ENCODE peak calls at places on chromosomes 16 and 17, in four cellular contexts. Z is breast epithelium, W is choroid plexus epithelial cell, Q is HFF-Myc. V is an unnamed sample.

GRCh38 chr17:1367351-1367745 is 32.7 kb downstream of the YWHAE start:
- DNase-seq in Z (no peak), W (no peak), Q (no peak), V (no peak)

GRCh38 chr17:7436556-7437368 is 1.5 kb downstream of the TMEM102 start:
- DNase-seq in Z (peak; percentile 82), W (peak; percentile 72), Q (peak; percentile 26), V (peak; percentile 74)

GRCh38 chr17:82338858-82339633 is 5.5 kb upstream of the SECTM1 start:
- DNase-seq in Z (no peak), W (peak; percentile 73), Q (peak; percentile 71), V (no peak)

GRCh38 chr16:47687694-47688093 is 226.6 kb downstream of the PHKB start:
- DNase-seq in Z (no peak), W (peak; percentile 21), Q (no peak), V (no peak)

GRCh38 chr16:17277981-17278381 is 192.8 kb downstream of the XYLT1 start:
- DNase-seq in Z (peak; percentile 58), W (peak; percentile 7), Q (no peak), V (peak; percentile 25)

GRCh38 chr16:48542020-48542473 is 67.9 kb downstream of the N4BP1 start:
- DNase-seq in Z (no peak), W (peak; percentile 70), Q (no peak), V (no peak)

GRCh38 chr17:48542956-48543853 is 1.7 kb downstream of the HOXB2 start:
- DNase-seq in Z (peak; percentile 63), W (peak; percentile 19), Q (no peak), V (peak; percentile 63)

GRCh38 chr17:382644-383533 is 30.3 kb upstream of the RPH3AL start:
- DNase-seq in Z (no peak), W (peak; percentile 83), Q (no peak), V (no peak)

GRCh38 chr16:14539156-14539555 is 90.9 kb downstream of the PARN start:
- DNase-seq in Z (no peak), W (no peak), Q (no peak), V (no peak)

GRCh38 chr16:14146445-14146844 is 75.3 kb downstream of the MRTFB start:
- DNase-seq in Z (no peak), W (peak; percentile 26), Q (no peak), V (no peak)

GRCh38 chr17:17351901-17352781 is 49.0 kb downstream of the NT5M start:
- DNase-seq in Z (peak; percentile 76), W (peak; percentile 33), Q (no peak), V (no peak)

GRCh38 chr16:84329849-84330684 is 35.4 kb downstream of the WFDC1 start:
- DNase-seq in Z (no peak), W (no peak), Q (no peak), V (no peak)

GRCh38 chr17:29621751-29622194 is 939 bp downstream of the CORO6 start:
- DNase-seq in Z (no peak), W (no peak), Q (no peak), V (no peak)

GRCh38 chr16:51062039-51062438 is 89.0 kb downstream of the SALL1 start:
- DNase-seq in Z (no peak), W (no peak), Q (no peak), V (no peak)

GRCh38 chr17:71003736-71004135 is 834.4 kb downstream of the KCNJ2 start:
- DNase-seq in Z (no peak), W (no peak), Q (no peak), V (no peak)

GRCh38 chr17:51270675-51271074 is 10.3 kb downstream of the UTP18 start:
- DNase-seq in Z (no peak), W (no peak), Q (no peak), V (no peak)

GRCh38 chr17:46121841-46122485 is 71.3 kb downstream of the KANSL1 start:
- DNase-seq in Z (no peak), W (no peak), Q (no peak), V (no peak)

GRCh38 chr17:72560303-72561247 is 439.8 kb downstream of the SOX9 start:
- DNase-seq in Z (no peak), W (peak; percentile 71), Q (no peak), V (peak; percentile 20)

GRCh38 chr17:81229666-81229920 is 6.8 kb upstream of the CEP131 start:
- DNase-seq in Z (no peak), W (no peak), Q (no peak), V (no peak)

GRCh38 chr16:85436636-85437160 is 176.4 kb upstream of the GSE1 start:
- DNase-seq in Z (no peak), W (no peak), Q (no peak), V (no peak)

GRCh38 chr16:15507299-15507958 is 73.0 kb downstream of the BMERB1 start:
- DNase-seq in Z (no peak), W (peak; percentile 73), Q (no peak), V (no peak)

GRCh38 chr16:9843424-9844013 is 338.7 kb downstream of the GRIN2A start:
- DNase-seq in Z (no peak), W (no peak), Q (no peak), V (no peak)

GRCh38 chr16:84107921-84108320 is 8.8 kb downstream of the MBTPS1 start:
- DNase-seq in Z (no peak), W (no peak), Q (no peak), V (no peak)

GRCh38 chr17:17874478-17874877 is 37.7 kb upstream of the SREBF1 start:
- DNase-seq in Z (no peak), W (peak; percentile 28), Q (peak; percentile 71), V (no peak)

GRCh38 chr17:76538941-76539340 is 903 bp upstream of the PRCD start:
- DNase-seq in Z (no peak), W (no peak), Q (no peak), V (no peak)

GRCh38 chr16:53219795-53220194 is 165.0 kb downstream of the CHD9 start:
- DNase-seq in Z (no peak), W (peak; percentile 49), Q (no peak), V (no peak)

GRCh38 chr17:79777166-79777843 is 643 bp upstream of the CBX2 start:
- DNase-seq in Z (no peak), W (peak; percentile 33), Q (no peak), V (no peak)
- TF ChIP-seq CTCF in Z (no peak), W (peak; percentile 18), Q (peak; percentile 26), V (no peak)

GRCh38 chr16:57435838-57436237 is 11.3 kb downstream of the CIAPIN1 start:
- DNase-seq in Z (no peak), W (no peak), Q (no peak), V (no peak)
- TF ChIP-seq CTCF in Z (no peak), W (no peak), Q (no peak), V (no peak)

GRCh38 chr16:1770328-1771071 is 843 bp downstream of the NME3 start:
- DNase-seq in Z (peak; percentile 67), W (no peak), Q (no peak), V (peak; percentile 60)
- TF ChIP-seq CTCF in Z (no peak), W (no peak), Q (no peak), V (no peak)

GRCh38 chr16:73885319-73885718 is 411.3 kb upstream of the PSMD7 start:
- DNase-seq in Z (no peak), W (no peak), Q (no peak), V (no peak)

GRCh38 chr16:73887895-73888294 is 408.7 kb upstream of the PSMD7 start:
- DNase-seq in Z (no peak), W (no peak), Q (no peak), V (no peak)

GRCh38 chr16:73890524-73891500 is 405.8 kb upstream of the PSMD7 start:
- DNase-seq in Z (no peak), W (peak; percentile 3), Q (no peak), V (no peak)

GRCh38 chr16:73888840-73889577 is 407.6 kb upstream of the PSMD7 start:
- DNase-seq in Z (no peak), W (no peak), Q (no peak), V (no peak)

GRCh38 chr16:73886378-73886777 is 410.2 kb upstream of the PSMD7 start:
- DNase-seq in Z (no peak), W (no peak), Q (no peak), V (no peak)
- TF ChIP-seq CTCF in Z (no peak), W (no peak), Q (no peak), V (no peak)

GRCh38 chr16:11914759-11915643 is 755 bp downstream of the GSPT1 start:
- DNase-seq in Z (no peak), W (peak; percentile 57), Q (no peak), V (no peak)
- TF ChIP-seq CTCF in Z (no peak), W (no peak), Q (no peak), V (no peak)

GRCh38 chr16:78709137-78709871 is 609.9 kb downstream of the WWOX start:
- DNase-seq in Z (no peak), W (no peak), Q (no peak), V (no peak)

GRCh38 chr16:78706637-78707036 is 607.2 kb downstream of the WWOX start:
- DNase-seq in Z (no peak), W (no peak), Q (no peak), V (no peak)

GRCh38 chr16:78703951-78704350 is 604.5 kb downstream of the WWOX start:
- DNase-seq in Z (no peak), W (no peak), Q (no peak), V (no peak)

GRCh38 chr16:78704421-78704820 is 605.0 kb downstream of the WWOX start:
- DNase-seq in Z (no peak), W (no peak), Q (peak; percentile 4), V (no peak)

GRCh38 chr16:78705694-78706093 is 606.2 kb downstream of the WWOX start:
- DNase-seq in Z (no peak), W (peak; percentile 34), Q (peak; percentile 11), V (no peak)
- TF ChIP-seq CTCF in Z (no peak), W (peak; percentile 37), Q (peak; percentile 6), V (no peak)

DNA sequence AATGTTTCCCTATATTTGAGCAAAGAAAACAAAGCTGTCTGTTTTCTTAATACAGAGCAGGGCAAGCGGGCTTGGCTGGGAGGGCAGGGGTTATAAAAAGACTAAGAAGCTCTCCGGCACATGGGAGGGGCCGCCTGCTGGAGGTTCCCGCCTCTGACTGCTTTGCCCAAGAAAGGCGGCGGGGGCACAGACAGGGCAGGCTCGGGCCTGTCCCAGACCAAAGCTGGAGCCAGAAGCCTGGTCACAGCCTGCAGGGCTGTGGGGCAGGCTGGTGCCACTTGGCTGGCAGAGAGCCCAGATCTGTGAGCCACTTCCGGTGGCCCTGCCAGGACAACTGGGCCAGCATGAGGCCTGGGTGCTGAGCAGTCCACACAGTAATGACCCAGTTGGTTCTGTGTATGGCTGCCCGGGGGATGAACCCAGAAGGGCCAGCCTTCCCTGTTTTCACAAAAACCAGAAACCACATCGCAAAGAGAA is 89.4 kb downstream of the LITAF start:
- DNase-seq in Z (peak; percentile 89), W (peak; percentile 72), Q (no peak), V (no peak)
- TF ChIP-seq CTCF in Z (no peak), W (peak; percentile 30), Q (no peak), V (no peak)

GRCh38 chr17:21258593-21258992 is 5.4 kb upstream of the NATD1 start:
- DNase-seq in Z (no peak), W (no peak), Q (no peak), V (no peak)
- TF ChIP-seq CTCF in Z (no peak), W (no peak), Q (no peak), V (no peak)

GRCh38 chr17:78114831-78115723 is 13.5 kb downstream of the TMC6 start:
- DNase-seq in Z (no peak), W (no peak), Q (no peak), V (no peak)

GRCh38 chr17:78118801-78119241 is 9.7 kb downstream of the TMC6 start:
- DNase-seq in Z (no peak), W (no peak), Q (no peak), V (no peak)

GRCh38 chr17:78116411-78116810 is 12.1 kb downstream of the TMC6 start:
- DNase-seq in Z (no peak), W (no peak), Q (no peak), V (no peak)

GRCh38 chr17:78113804-78114785 is 14.5 kb downstream of the TMC6 start:
- DNase-seq in Z (no peak), W (no peak), Q (no peak), V (no peak)

GRCh38 chr17:78117027-78117981 is 11.3 kb downstream of the TMC6 start:
- DNase-seq in Z (no peak), W (no peak), Q (no peak), V (no peak)
- TF ChIP-seq CTCF in Z (no peak), W (peak; percentile 39), Q (peak; percentile 31), V (no peak)